ENCODE peak calls at places on chromosomes 1 and 21, in eight cellular contexts. V is fibroblast of mammary gland, P is endothelial cell, U is EL, T is HEK293T, W is T-helper 9 cell, A is astrocyte of the spinal cord, R is cardiac muscle cell. Q is an unnamed sample.
A peak's percentile ranks its signal among the peaks of the same experiment; 100 is the strongest.

GRCh38 chr1:182890927-182891610 is 51.9 kb downstream of the DHX9 start:
- DNase-seq in P (no peak), A (no peak), W (no peak), V (no peak), T (no peak), U (no peak), R (no peak), Q (no peak)

GRCh38 chr21:45304945-45305344 is 17.2 kb upstream of the POFUT2 start:
- DNase-seq in R (no peak), A (no peak), U (no peak), T (no peak), W (peak; percentile 32), P (no peak), V (no peak), Q (no peak)

GRCh38 chr21:44575307-44576024 is 1.9 kb downstream of the KRTAP10-4 start:
- DNase-seq in U (no peak), P (no peak), T (no peak), A (no peak), V (no peak), W (no peak), R (no peak), Q (no peak)

GRCh38 chr1:25484533-25484932 is 53.8 kb downstream of the MACO1 start:
- DNase-seq in U (no peak), V (no peak), P (no peak), R (no peak), W (no peak), A (no peak), T (no peak), Q (no peak)

GRCh38 chr1:1084372-1085170 is 10.5 kb upstream of the RNF223 start:
- DNase-seq in A (no peak), R (no peak), W (no peak), V (no peak), P (peak; percentile 7), T (no peak), U (no peak), Q (no peak)

GRCh38 chr1:65979145-65979544 is 186.4 kb downstream of the PDE4B start:
- DNase-seq in W (no peak), R (peak; percentile 90), P (no peak), T (no peak), U (no peak), V (peak; percentile 17), A (peak; percentile 84), Q (no peak)

GRCh38 chr1:234373938-234374240 is 633 bp downstream of the COA6 start:
- DNase-seq in U (no peak), W (no peak), A (no peak), T (no peak), V (no peak), R (no peak), P (no peak), Q (no peak)

GRCh38 chr1:8082945-8083344 is 56.8 kb upstream of the ERRFI1 start:
- DNase-seq in R (peak; percentile 93), W (no peak), U (peak; percentile 72), A (peak; percentile 76), P (no peak), V (peak; percentile 96), T (no peak), Q (no peak)

GRCh38 chr1:108865316-108865910 is 8.5 kb upstream of the AKNAD1 start:
- DNase-seq in W (no peak), T (no peak), V (no peak), P (no peak), U (no peak), R (no peak), A (no peak), Q (peak; percentile 48)

GRCh38 chr1:210123924-210124589 is 108.5 kb upstream of the SERTAD4 start:
- DNase-seq in T (no peak), A (peak; percentile 85), R (peak; percentile 17), W (no peak), P (no peak), U (peak; percentile 68), V (peak; percentile 87), Q (no peak)

GRCh38 chr1:165376041-165376810 is 19.7 kb upstream of the LMX1A start:
- DNase-seq in A (peak; percentile 77), P (peak; percentile 79), V (peak; percentile 96), U (peak; percentile 68), W (peak; percentile 16), R (peak; percentile 97), T (peak; percentile 37), Q (peak; percentile 93)

GRCh38 chr21:36959020-36959835 is 7.2 kb downstream of the HLCS start:
- DNase-seq in R (no peak), W (no peak), U (no peak), V (no peak), P (no peak), T (no peak), A (no peak), Q (no peak)

GRCh38 chr1:25198731-25199231 is 33.5 kb downstream of the SYF2 start:
- DNase-seq in T (peak; percentile 38), A (peak; percentile 5), P (no peak), U (no peak), W (no peak), R (peak; percentile 12), V (no peak), Q (peak; percentile 56)

GRCh38 chr1:36879613-36880012 is 154.7 kb downstream of the GRIK3 start:
- DNase-seq in R (no peak), U (no peak), T (no peak), A (no peak), V (no peak), P (no peak), W (no peak), Q (no peak)

GRCh38 chr1:248905949-248906740 is at the start of gene PGBD2:
- DNase-seq in W (peak; percentile 98), P (peak; percentile 99), U (peak; percentile 92), V (peak; percentile 89), T (peak; percentile 89), A (peak; percentile 92), R (peak; percentile 96), Q (peak; percentile 97)

GRCh38 chr21:42364304-42364865 is 1.9 kb downstream of the TFF1 start:
- DNase-seq in U (no peak), P (no peak), T (no peak), V (no peak), W (no peak), A (no peak), R (no peak), Q (no peak)

GRCh38 chr1:956636-957035 is 2.4 kb downstream of the NOC2L start:
- DNase-seq in W (no peak), U (no peak), P (no peak), R (no peak), T (no peak), V (no peak), A (no peak), Q (no peak)

Q was measured in left kidney.